ENCODE peak calls at places on chromosomes 13 and 19, in seven cellular contexts. J is GM06990, D is testis, F is mucosa of descending colon, R is BJ, S is transverse colon, I is brain microvascular endothelial cell. C is an unnamed sample.
A peak's percentile ranks its signal among the peaks of the same experiment; 100 is the strongest.

GRCh38 chr19:38173324-38174041 is 50.5 kb downstream of the DPF1 start:
- DNase-seq in J (no peak), D (no peak), F (no peak), R (no peak), S (no peak), I (no peak), C (peak; percentile 23)

GRCh38 chr19:5913739-5914357 is at the start of gene CAPS:
- DNase-seq in J (no peak), D (no peak), F (peak; percentile 76), R (no peak), S (peak; percentile 78), I (no peak), C (peak; percentile 46)

GRCh38 chr19:41415154-41415571 is 12.0 kb downstream of the B3GNT8 start:
- DNase-seq in J (no peak), D (no peak), F (no peak), R (no peak), S (no peak), I (no peak), C (no peak)

GRCh38 chr19:869245-870177 is 10.0 kb downstream of the CFD start:
- DNase-seq in J (no peak), D (peak; percentile 82), F (peak; percentile 53), R (peak; percentile 80), S (peak; percentile 65), I (peak; percentile 88), C (peak; percentile 89)

GRCh38 chr19:47310819-47311218 is 1.2 kb downstream of the C5AR1 start:
- DNase-seq in J (no peak), D (peak; percentile 28), F (no peak), R (no peak), S (no peak), I (no peak), C (peak; percentile 46)

GRCh38 chr19:35353635-35354034 is 4.6 kb upstream of the FFAR3 start:
- DNase-seq in J (no peak), D (no peak), F (no peak), R (no peak), S (no peak), I (no peak), C (no peak)

GRCh38 chr13:106567421-106568224 is at the start of gene ARGLU1:
- DNase-seq in J (peak; percentile 93), D (peak; percentile 94), F (peak; percentile 97), R (peak; percentile 52), S (peak; percentile 96), I (peak; percentile 86), C (peak; percentile 93)

GRCh38 chr13:81051873-81052272 is 710.9 kb upstream of the SPRY2 start:
- DNase-seq in J (no peak), D (no peak), F (no peak), R (no peak), S (no peak), I (no peak), C (peak; percentile 38)

GRCh38 chr19:46813570-46814358 is 25.4 kb upstream of the SLC1A5 start:
- DNase-seq in J (no peak), D (peak; percentile 89), F (peak; percentile 56), R (no peak), S (peak; percentile 61), I (peak; percentile 49), C (peak; percentile 92)

GRCh38 chr13:107968470-107968869 is 246.9 kb downstream of the LIG4 start:
- DNase-seq in J (no peak), D (no peak), F (no peak), R (no peak), S (no peak), I (no peak), C (no peak)

GRCh38 chr19:35055715-35056179 is 14.2 kb downstream of the HPN start:
- DNase-seq in J (no peak), D (no peak), F (no peak), R (no peak), S (no peak), I (no peak), C (no peak)

GRCh38 chr13:89902223-89902622 is 1445.3 kb upstream of the MIR17HG start:
- DNase-seq in J (no peak), D (no peak), F (no peak), R (no peak), S (no peak), I (no peak), C (no peak)

GRCh38 chr13:26855071-26855470 is 94.5 kb upstream of the GPR12 start:
- DNase-seq in J (no peak), D (no peak), F (no peak), R (no peak), S (no peak), I (no peak), C (no peak)
- TF ChIP-seq CTCF in J (no peak), D (no peak), F (no peak), R (no peak), S (no peak), I (no peak), C (no peak)

GRCh38 chr19:18208098-18208951 is 4.5 kb upstream of the RAB3A start:
- DNase-seq in J (no peak), D (peak; percentile 63), F (peak; percentile 56), R (peak; percentile 48), S (peak; percentile 38), I (peak; percentile 90), C (peak; percentile 84)

GRCh38 chr19:18205180-18205915 is 1.5 kb upstream of the RAB3A start:
- DNase-seq in J (peak; percentile 61), D (peak; percentile 85), F (peak; percentile 85), R (no peak), S (peak; percentile 82), I (peak; percentile 77), C (peak; percentile 72)

GRCh38 chr19:18203863-18204393 is at the start of gene RAB3A:
- DNase-seq in J (peak; percentile 100), D (peak; percentile 100), F (peak; percentile 100), R (peak; percentile 100), S (peak; percentile 100), I (peak; percentile 100), C (peak; percentile 100)

GRCh38 chr19:18204394-18205179 is 745 bp upstream of the RAB3A start:
- DNase-seq in J (no peak), D (no peak), F (peak; percentile 85), R (no peak), S (peak; percentile 73), I (peak; percentile 63), C (no peak)

GRCh38 chr19:18206018-18206417 is 2.2 kb upstream of the RAB3A start:
- DNase-seq in J (no peak), D (no peak), F (no peak), R (no peak), S (no peak), I (no peak), C (no peak)
- H3K4me3 ChIP-seq in J (no peak overlapping the region), D (no peak overlapping the region), F (no peak overlapping the region), R (no peak overlapping the region), S (no peak overlapping the region), I (no peak overlapping the region), C (peak overlapping the region; percentile 83)

GRCh38 chr19:54294539-54294938 is 13.6 kb upstream of the LILRB2 start:
- DNase-seq in J (no peak), D (no peak), F (no peak), R (no peak), S (no peak), I (no peak), C (no peak)

GRCh38 chr19:54298357-54299125 is 14.4 kb downstream of the LILRA5 start:
- DNase-seq in J (no peak), D (no peak), F (no peak), R (no peak), S (no peak), I (no peak), C (no peak)

GRCh38 chr19:54299126-54299498 is 13.9 kb downstream of the LILRA5 start:
- DNase-seq in J (no peak), D (no peak), F (no peak), R (no peak), S (no peak), I (no peak), C (no peak)

GRCh38 chr19:54299515-54299914 is 13.5 kb downstream of the LILRA5 start:
- DNase-seq in J (no peak), D (no peak), F (no peak), R (no peak), S (no peak), I (no peak), C (no peak)

DNA sequence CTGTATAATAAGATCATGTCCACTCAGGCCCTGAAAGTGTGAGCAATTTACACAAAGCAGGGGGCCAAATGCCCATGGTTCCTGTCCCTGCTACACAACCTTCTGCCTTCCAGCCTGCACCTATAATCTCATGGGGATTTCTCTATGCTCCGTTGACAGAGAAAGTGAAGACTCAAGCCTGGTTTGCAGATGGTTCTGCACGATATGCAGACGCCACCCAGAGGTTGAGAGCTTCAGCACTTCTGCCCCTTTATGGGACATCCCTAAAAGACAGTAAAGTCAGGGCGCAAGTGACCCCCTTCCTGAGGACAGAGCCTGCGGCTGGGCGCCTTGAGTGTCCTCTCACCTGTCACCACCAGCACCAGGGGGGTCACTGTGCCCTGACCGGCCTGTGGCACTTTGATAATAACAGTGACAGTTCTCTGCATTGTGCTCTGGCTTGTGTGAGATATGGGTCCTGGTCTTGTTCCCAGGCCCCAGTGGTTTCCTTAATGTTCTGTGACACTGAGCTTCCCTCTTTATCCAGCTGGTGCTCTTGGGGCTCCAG is 15.1 kb downstream of the LILRA5 start:
- DNase-seq in J (no peak), D (no peak), F (peak; percentile 19), R (no peak), S (no peak), I (no peak), C (no peak)
- TF ChIP-seq CTCF in J (peak; percentile 58), D (no peak), F (no peak), R (peak; percentile 37), S (no peak), I (peak; percentile 24), C (no peak)

GRCh38 chr19:8389891-8390616 is at the start of gene RAB11B:
- DNase-seq in J (peak; percentile 99), D (peak; percentile 100), F (peak; percentile 100), R (peak; percentile 99), S (peak; percentile 100), I (peak; percentile 100), C (peak; percentile 100)

GRCh38 chr19:8386990-8387389 is 3.2 kb upstream of the RAB11B start:
- DNase-seq in J (no peak), D (no peak), F (no peak), R (no peak), S (no peak), I (no peak), C (no peak)

GRCh38 chr19:8390617-8390981 is 439 bp downstream of the RAB11B start:
- DNase-seq in J (peak; percentile 90), D (peak; percentile 97), F (peak; percentile 98), R (peak; percentile 53), S (peak; percentile 97), I (peak; percentile 95), C (peak; percentile 95)

GRCh38 chr19:8387688-8388611 is 2.2 kb upstream of the RAB11B start:
- DNase-seq in J (no peak), D (no peak), F (no peak), R (no peak), S (no peak), I (no peak), C (no peak)

GRCh38 chr19:8388612-8388958 is 1.6 kb upstream of the RAB11B start:
- DNase-seq in J (no peak), D (no peak), F (no peak), R (no peak), S (no peak), I (no peak), C (no peak)
- H3K4me3 ChIP-seq in J (no peak overlapping the region), D (no peak overlapping the region), F (no peak overlapping the region), R (no peak overlapping the region), S (no peak overlapping the region), I (no peak overlapping the region), C (no peak overlapping the region)

GRCh38 chr13:110107568-110108347 is 199.2 kb downstream of the COL4A1 start:
- DNase-seq in J (no peak), D (no peak), F (no peak), R (no peak), S (no peak), I (no peak), C (no peak)
- TF ChIP-seq CTCF in J (no peak), D (no peak), F (no peak), R (peak; percentile 15), S (no peak), I (peak; percentile 47), C (peak; percentile 11)

C was measured in fibroblast of pulmonary artery.